ENCODE peak calls at places on chromosomes 11 and 22, in five cellular contexts. One of them, this sample, is unnamed.

GRCh38 chr11:113192121-113192925 is 122.1 kb upstream of the TTC12 start:
- DNase-seq in SK-N-SH: peak; percentile 45
- DNase-seq in CD8-positive, alpha-beta T cell: no peak
- DNase-seq in ovary: no peak
- DNase-seq in small intestine: no peak
- DNase-seq in this sample: no peak

GRCh38 chr22:33404723-33405122 is 346.5 kb upstream of the SYN3 start:
- DNase-seq in SK-N-SH: no peak
- DNase-seq in CD8-positive, alpha-beta T cell: no peak
- DNase-seq in ovary: no peak
- DNase-seq in small intestine: no peak
- DNase-seq in this sample: no peak

GRCh38 chr11:73950869-73951710 is at the start of gene DNAJB13:
- DNase-seq in SK-N-SH: peak; percentile 72
- DNase-seq in CD8-positive, alpha-beta T cell: no peak
- DNase-seq in ovary: no peak
- DNase-seq in small intestine: peak; percentile 40
- DNase-seq in this sample: peak; percentile 42

GRCh38 chr11:123260511-123261211 is 65.6 kb upstream of the CLMP start:
- DNase-seq in SK-N-SH: no peak
- DNase-seq in CD8-positive, alpha-beta T cell: no peak
- DNase-seq in ovary: no peak
- DNase-seq in small intestine: no peak
- DNase-seq in this sample: no peak

GRCh38 chr11:131246156-131246555 is 124.3 kb upstream of the NTM start:
- DNase-seq in SK-N-SH: no peak
- DNase-seq in CD8-positive, alpha-beta T cell: no peak
- DNase-seq in ovary: no peak
- DNase-seq in small intestine: no peak
- DNase-seq in this sample: no peak

GRCh38 chr11:132674161-132674560 is 858.1 kb downstream of the OPCML start:
- DNase-seq in SK-N-SH: no peak
- DNase-seq in CD8-positive, alpha-beta T cell: no peak
- DNase-seq in ovary: no peak
- DNase-seq in small intestine: no peak
- DNase-seq in this sample: no peak

GRCh38 chr11:43601511-43601910 is 79.0 kb upstream of the HSD17B12 start:
- DNase-seq in SK-N-SH: no peak
- DNase-seq in CD8-positive, alpha-beta T cell: no peak
- DNase-seq in ovary: no peak
- DNase-seq in small intestine: no peak
- DNase-seq in this sample: no peak

GRCh38 chr11:103494491-103494890 is 385.3 kb downstream of the DYNC2H1 start:
- DNase-seq in SK-N-SH: no peak
- DNase-seq in CD8-positive, alpha-beta T cell: no peak
- DNase-seq in ovary: no peak
- DNase-seq in small intestine: no peak
- DNase-seq in this sample: no peak

GRCh38 chr22:20056696-20057386 is 23.2 kb upstream of the DGCR8 start:
- DNase-seq in SK-N-SH: no peak
- DNase-seq in CD8-positive, alpha-beta T cell: no peak
- DNase-seq in ovary: no peak
- DNase-seq in small intestine: no peak
- DNase-seq in this sample: no peak

GRCh38 chr11:11622772-11623531 is 1.1 kb upstream of the GALNT18 start:
- DNase-seq in SK-N-SH: peak; percentile 9
- DNase-seq in CD8-positive, alpha-beta T cell: no peak
- DNase-seq in ovary: no peak
- DNase-seq in small intestine: no peak
- DNase-seq in this sample: no peak

GRCh38 chr11:11620251-11620965 is 1.4 kb downstream of the GALNT18 start:
- DNase-seq in SK-N-SH: peak; percentile 70
- DNase-seq in CD8-positive, alpha-beta T cell: no peak
- DNase-seq in ovary: peak; percentile 36
- DNase-seq in small intestine: peak; percentile 45
- DNase-seq in this sample: no peak

GRCh38 chr11:11620966-11621880 is 582 bp downstream of the GALNT18 start:
- DNase-seq in SK-N-SH: peak; percentile 59
- DNase-seq in CD8-positive, alpha-beta T cell: no peak
- DNase-seq in ovary: peak; percentile 47
- DNase-seq in small intestine: no peak
- DNase-seq in this sample: no peak

GRCh38 chr11:11621881-11622706 is at the start of gene GALNT18:
- DNase-seq in SK-N-SH: peak; percentile 100
- DNase-seq in CD8-positive, alpha-beta T cell: peak; percentile 6
- DNase-seq in ovary: peak; percentile 91
- DNase-seq in small intestine: peak; percentile 85
- DNase-seq in this sample: peak; percentile 21

GRCh38 chr11:11618973-11619435 is 2.8 kb downstream of the GALNT18 start:
- DNase-seq in SK-N-SH: no peak
- DNase-seq in CD8-positive, alpha-beta T cell: no peak
- DNase-seq in ovary: no peak
- DNase-seq in small intestine: no peak
- DNase-seq in this sample: no peak
- H3K4me1 ChIP-seq in SK-N-SH: peaks cover 26% of the 10 kb centered on the region
- H3K4me1 ChIP-seq in CD8-positive, alpha-beta T cell: no peaks in the 10 kb centered on the region
- H3K4me1 ChIP-seq in ovary: peaks cover 13% of the 10 kb centered on the region
- H3K4me1 ChIP-seq in small intestine: peaks cover 2% of the 10 kb centered on the region
- H3K4me1 ChIP-seq in this sample: peaks cover 16% of the 10 kb centered on the region

DNA sequence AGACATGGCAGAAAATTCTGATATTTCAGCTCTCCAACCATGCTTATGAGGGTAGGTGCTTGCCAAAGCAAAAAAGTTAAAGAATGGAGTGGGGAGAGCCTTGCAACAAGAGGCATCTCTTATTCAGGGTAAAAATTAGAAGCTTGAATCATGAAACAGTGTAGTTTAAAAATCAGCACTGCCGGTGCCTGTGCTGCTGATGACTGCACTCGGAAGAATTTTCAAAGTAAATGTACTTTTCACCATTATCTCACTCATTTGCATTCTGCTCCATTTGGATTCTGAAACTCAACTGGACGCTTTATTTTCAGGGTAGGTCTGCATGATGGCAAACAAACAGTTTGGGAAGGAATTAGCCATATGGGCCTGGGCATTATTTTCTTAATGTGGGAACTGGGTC is 126.3 kb downstream of the KIRREL3 start:
- DNase-seq in SK-N-SH: no peak
- DNase-seq in CD8-positive, alpha-beta T cell: no peak
- DNase-seq in ovary: no peak
- DNase-seq in small intestine: no peak
- DNase-seq in this sample: no peak
- H3K27ac ChIP-seq in SK-N-SH: no peak overlapping the region
- H3K27ac ChIP-seq in CD8-positive, alpha-beta T cell: no peak overlapping the region
- H3K27ac ChIP-seq in ovary: no peak overlapping the region
- H3K27ac ChIP-seq in small intestine: no peak overlapping the region
- H3K27ac ChIP-seq in this sample: no peak overlapping the region

DNA sequence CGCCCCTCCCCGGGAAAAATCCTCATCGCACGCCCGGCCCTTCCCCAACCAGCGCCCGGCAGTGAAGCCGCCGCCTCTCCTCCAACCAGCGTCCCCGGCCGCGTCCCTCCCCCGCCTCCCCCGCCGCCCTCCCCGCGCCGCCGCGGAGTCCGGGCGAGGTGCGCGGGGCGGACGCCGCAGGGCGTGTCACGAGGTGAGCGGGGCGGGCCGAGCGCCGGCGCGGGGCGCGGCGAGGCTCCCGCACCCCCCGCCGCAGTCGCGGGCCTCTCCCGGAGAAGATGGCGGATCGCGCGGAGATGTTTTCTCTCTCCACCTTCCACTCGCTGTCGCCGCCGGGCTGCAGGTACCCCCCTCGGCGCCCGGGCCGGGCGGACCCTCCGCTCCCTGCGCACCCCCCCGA is at the start of gene MAPK8IP2:
- DNase-seq in SK-N-SH: peak; percentile 93
- DNase-seq in CD8-positive, alpha-beta T cell: no peak
- DNase-seq in ovary: peak; percentile 47
- DNase-seq in small intestine: peak; percentile 23
- DNase-seq in this sample: no peak
- H3K4me3 ChIP-seq in SK-N-SH: peak within 1 kb of the TSS; percentile 56
- H3K4me3 ChIP-seq in CD8-positive, alpha-beta T cell: no peak within 1 kb of the TSS
- H3K4me3 ChIP-seq in ovary: peak within 1 kb of the TSS; percentile 39
- H3K4me3 ChIP-seq in small intestine: peak within 1 kb of the TSS; percentile 35
- H3K4me3 ChIP-seq in this sample: no peak within 1 kb of the TSS

GRCh38 chr22:30182365-30182764 is 64.2 kb downstream of the LIF start:
- DNase-seq in SK-N-SH: no peak
- DNase-seq in CD8-positive, alpha-beta T cell: no peak
- DNase-seq in ovary: no peak
- DNase-seq in small intestine: no peak
- DNase-seq in this sample: no peak
- H3K4me1 ChIP-seq in SK-N-SH: peaks cover 5% of the 10 kb centered on the region
- H3K4me1 ChIP-seq in CD8-positive, alpha-beta T cell: peaks cover 13% of the 10 kb centered on the region
- H3K4me1 ChIP-seq in ovary: no peaks in the 10 kb centered on the region
- H3K4me1 ChIP-seq in small intestine: peaks cover 4% of the 10 kb centered on the region
- H3K4me1 ChIP-seq in this sample: peaks cover 42% of the 10 kb centered on the region

DNA sequence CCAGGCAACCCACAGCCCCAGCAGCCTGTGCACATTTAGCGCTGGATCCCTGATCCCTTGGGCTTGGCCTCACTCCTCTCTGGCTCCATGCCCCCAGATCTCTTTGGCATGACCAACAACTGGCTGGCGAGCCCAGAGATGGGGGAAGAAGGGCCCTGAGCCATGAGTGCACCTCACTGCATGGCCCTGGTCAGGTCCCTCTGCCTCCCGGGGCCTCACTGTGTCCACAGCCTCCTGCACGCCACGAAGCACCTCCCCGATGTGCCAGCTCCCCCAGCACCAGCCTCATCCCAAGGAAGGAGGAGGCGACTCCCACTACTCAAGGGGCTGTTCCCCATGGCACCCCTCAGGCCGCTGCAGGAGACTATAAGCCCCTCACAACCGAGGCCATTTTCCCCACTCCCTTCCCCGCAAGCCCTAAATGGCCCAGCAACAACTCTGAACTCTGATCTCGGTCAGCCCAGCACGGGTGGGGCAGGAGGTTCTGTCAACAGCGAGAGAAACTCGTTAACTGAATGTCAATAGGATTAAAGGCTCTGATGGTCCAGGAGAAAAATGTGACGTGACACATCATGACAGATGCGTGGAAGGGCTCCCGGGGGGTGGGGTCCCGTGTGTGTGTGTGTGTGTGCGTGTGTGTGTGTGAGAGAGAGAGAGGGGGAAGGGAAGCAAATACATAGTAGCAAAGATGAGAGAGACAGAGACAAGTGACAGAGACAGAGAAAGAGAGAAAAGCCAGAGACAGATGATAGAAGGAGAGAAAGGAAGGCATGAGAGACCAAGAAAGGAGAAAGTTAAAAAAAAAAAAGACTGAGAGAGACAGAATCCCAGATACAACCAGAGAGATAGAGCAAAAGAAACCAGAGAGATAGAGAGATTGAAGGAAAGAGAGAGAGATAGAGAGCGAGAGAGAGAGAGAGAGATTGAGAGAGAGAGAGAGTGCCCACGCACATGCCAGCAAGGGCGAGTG is 28.4 kb upstream of the SYT7 start:
- DNase-seq in SK-N-SH: no peak
- DNase-seq in CD8-positive, alpha-beta T cell: no peak
- DNase-seq in ovary: no peak
- DNase-seq in small intestine: peak; percentile 65
- DNase-seq in this sample: no peak
- H3K27ac ChIP-seq in SK-N-SH: no peak overlapping the region
- H3K27ac ChIP-seq in CD8-positive, alpha-beta T cell: no peak overlapping the region
- H3K27ac ChIP-seq in ovary: no peak overlapping the region
- H3K27ac ChIP-seq in small intestine: no peak overlapping the region
- H3K27ac ChIP-seq in this sample: no peak overlapping the region

GRCh38 chr11:1486054-1486825 is at the start of gene MOB2:
- DNase-seq in SK-N-SH: no peak
- DNase-seq in CD8-positive, alpha-beta T cell: no peak
- DNase-seq in ovary: peak; percentile 69
- DNase-seq in small intestine: peak; percentile 52
- DNase-seq in this sample: no peak
- H3K4me3 ChIP-seq in SK-N-SH: no peak within 1 kb of the TSS
- H3K4me3 ChIP-seq in CD8-positive, alpha-beta T cell: no peak within 1 kb of the TSS
- H3K4me3 ChIP-seq in ovary: peak within 1 kb of the TSS; percentile 8
- H3K4me3 ChIP-seq in small intestine: no peak within 1 kb of the TSS
- H3K4me3 ChIP-seq in this sample: no peak within 1 kb of the TSS

This sample was measured in CD4-positive, CD25-positive, alpha-beta regulatory T cell.